ENCODE peak calls at places on chromosomes 5 and 9, in eight cellular contexts. H is KBM-7; F is NCI-H2081 treated with DMSO at 0.1 percent for 48 hours; N is activated CD4-positive, alpha-beta T cell treated with anti-CD3 and anti-CD28 coated beads, Interleukin-2, amount 50 U/mL, for 1 hour; Y is foreskin fibroblast; L is AG20443; I is left colon; P is ELR. V is an unnamed sample.

GRCh38 chr9:116697341-116697740 is 10.2 kb downstream of the TRIM32 start:
- DNase-seq in H (no peak), F (no peak), N (no peak), Y (peak), L (peak), I (no peak), P (peak), V (no peak)

GRCh38 chr5:154197801-154198461 is 7.4 kb downstream of the GALNT10 start:
- DNase-seq in H (no peak), F (no peak), N (peak), Y (no peak), L (no peak), I (no peak), P (peak), V (no peak)

GRCh38 chr9:136172412-136173079 is 32.4 kb downstream of the LHX3 start:
- DNase-seq in H (no peak), F (no peak), N (no peak), Y (no peak), L (no peak), I (no peak), P (no peak), V (no peak)

GRCh38 chr9:72986522-72987116 is 33.8 kb upstream of the ALDH1A1 start:
- DNase-seq in H (no peak), F (no peak), N (no peak), Y (peak), L (no peak), I (no peak), P (no peak), V (no peak)

GRCh38 chr5:61357745-61358144 is 25.7 kb downstream of the ZSWIM6 start:
- DNase-seq in H (peak), F (no peak), N (no peak), Y (no peak), L (no peak), I (no peak), P (peak), V (peak)

GRCh38 chr5:88785396-88786216 is 97.4 kb downstream of the MEF2C start:
- DNase-seq in H (peak), F (no peak), N (no peak), Y (peak), L (peak), I (no peak), P (peak), V (peak)

GRCh38 chr5:134500699-134501430 is 24.6 kb upstream of the JADE2 start:
- DNase-seq in H (no peak), F (no peak), N (no peak), Y (no peak), L (no peak), I (no peak), P (peak), V (no peak)

GRCh38 chr9:83218411-83219090 is 155.6 kb upstream of the RASEF start:
- DNase-seq in H (no peak), F (no peak), N (no peak), Y (no peak), L (no peak), I (peak), P (no peak), V (peak)

GRCh38 chr9:135336722-135337490 is 142.7 kb upstream of the PPP1R26 start:
- DNase-seq in H (no peak), F (no peak), N (no peak), Y (no peak), L (no peak), I (no peak), P (no peak), V (peak)

GRCh38 chr9:19876569-19877316 is 87.9 kb upstream of the SLC24A2 start:
- DNase-seq in H (no peak), F (no peak), N (no peak), Y (no peak), L (no peak), I (no peak), P (no peak), V (no peak)

GRCh38 chr9:92001244-92001643 is 51.2 kb upstream of the ROR2 start:
- DNase-seq in H (no peak), F (no peak), N (no peak), Y (peak), L (peak), I (no peak), P (peak), V (no peak)

GRCh38 chr9:94639045-94639995 is at the start of gene FBP1:
- DNase-seq in H (no peak), F (no peak), N (peak), Y (no peak), L (peak), I (peak), P (no peak), V (peak)

GRCh38 chr9:109098221-109098959 is 21.4 kb downstream of the TMEM245 start:
- DNase-seq in H (no peak), F (no peak), N (no peak), Y (peak), L (peak), I (no peak), P (peak), V (peak)

GRCh38 chr5:65072836-65073620 is 304.3 kb downstream of the CWC27 start:
- DNase-seq in H (no peak), F (no peak), N (no peak), Y (no peak), L (peak), I (no peak), P (no peak), V (no peak)

GRCh38 chr9:133727876-133728441 is 10.2 kb downstream of the SARDH start:
- DNase-seq in H (no peak), F (no peak), N (no peak), Y (no peak), L (no peak), I (no peak), P (no peak), V (peak)

GRCh38 chr5:77640577-77641396 is 2.3 kb upstream of the OTP start:
- DNase-seq in H (no peak), F (no peak), N (no peak), Y (no peak), L (no peak), I (no peak), P (no peak), V (no peak)

GRCh38 chr9:69346596-69347390 is 21.8 kb downstream of the ENTREP1 start:
- DNase-seq in H (no peak), F (no peak), N (no peak), Y (no peak), L (no peak), I (no peak), P (peak), V (no peak)

GRCh38 chr5:67133781-67134180 is 62.8 kb downstream of the CD180 start:
- DNase-seq in H (no peak), F (no peak), N (no peak), Y (no peak), L (no peak), I (no peak), P (no peak), V (no peak)

GRCh38 chr9:93087971-93088655 is 7.9 kb upstream of the CARD19 start:
- DNase-seq in H (no peak), F (no peak), N (no peak), Y (no peak), L (no peak), I (no peak), P (no peak), V (no peak)